ENCODE peak calls at places on chromosome 14, in eight cellular contexts. A is CD8-positive, alpha-beta T cell; U is colonic mucosa; T is endothelial cell of umbilical vein; D is brain microvascular endothelial cell; N is upper lobe of right lung; J is pancreas; V is testis. G is an unnamed sample.

GRCh38 chr14:44149597-44149996 is 357.5 kb downstream of the FSCB start:
- DNase-seq in V (peak), J (no peak), T (no peak), D (no peak), A (no peak), N (no peak), U (no peak), G (peak)

GRCh38 chr14:74656964-74657363 is 44.9 kb upstream of the LTBP2 start:
- DNase-seq in V (no peak), J (no peak), D (no peak), A (no peak), N (no peak), T (no peak), U (no peak), G (no peak)

GRCh38 chr14:94876306-94876705 is 106.4 kb upstream of the GSC start:
- DNase-seq in A (no peak), N (no peak), U (no peak), D (no peak), T (no peak), J (no peak), V (no peak), G (no peak)

GRCh38 chr14:65151329-65152010 is 49.2 kb upstream of the MAX start:
- DNase-seq in T (no peak), U (no peak), D (no peak), A (no peak), J (no peak), N (no peak), V (no peak), G (no peak)

GRCh38 chr14:51704465-51705050 is 52.8 kb downstream of the FRMD6 start:
- DNase-seq in A (no peak), U (no peak), V (no peak), T (peak), N (no peak), J (no peak), D (no peak), G (no peak)

GRCh38 chr14:64812412-64812811 is 67.3 kb downstream of the SPTB start:
- DNase-seq in D (no peak), U (peak), J (peak), V (no peak), A (no peak), T (no peak), N (peak), G (no peak)

GRCh38 chr14:99541677-99542470 is 60.7 kb downstream of the CCNK start:
- DNase-seq in N (no peak), A (no peak), J (no peak), D (no peak), V (no peak), T (peak), U (no peak), G (no peak)

GRCh38 chr14:103130965-103131364 is 7.7 kb downstream of the TNFAIP2 start:
- DNase-seq in A (no peak), D (peak), J (no peak), U (no peak), T (no peak), V (peak), N (no peak), G (peak)

GRCh38 chr14:67694791-67695393 is 672 bp downstream of the RDH11 start:
- DNase-seq in T (peak), V (peak), A (peak), J (peak), N (peak), D (peak), U (peak), G (peak)

GRCh38 chr14:35808076-35808657 is 928 bp downstream of the RALGAPA1 start:
- DNase-seq in V (peak), J (no peak), U (peak), D (no peak), A (no peak), T (peak), N (no peak), G (no peak)

GRCh38 chr14:85402546-85403162 is 127.3 kb upstream of the FLRT2 start:
- DNase-seq in T (peak), A (no peak), D (no peak), J (no peak), V (no peak), U (no peak), N (no peak), G (peak)

GRCh38 chr14:99262977-99263448 is 9.0 kb downstream of the BCL11B start:
- DNase-seq in N (no peak), D (no peak), A (no peak), V (no peak), T (no peak), J (no peak), U (no peak), G (no peak)

GRCh38 chr14:31096255-31096654 is 70.1 kb upstream of the STRN3 start:
- DNase-seq in U (no peak), T (no peak), V (no peak), A (no peak), D (peak), N (no peak), J (no peak), G (peak)

GRCh38 chr14:96782436-96782835 is 14.7 kb upstream of the VRK1 start:
- DNase-seq in J (no peak), D (no peak), N (no peak), V (no peak), A (no peak), U (no peak), T (no peak), G (no peak)

GRCh38 chr14:21997300-21997699 is 323.7 kb upstream of the OR4E1 start:
- DNase-seq in J (no peak), T (peak), A (no peak), D (peak), U (no peak), N (no peak), V (no peak), G (no peak)

GRCh38 chr14:43449291-43449690 is 1057.8 kb downstream of the FSCB start:
- DNase-seq in D (no peak), A (no peak), V (no peak), U (no peak), N (no peak), T (no peak), J (no peak), G (peak)

GRCh38 chr14:77208979-77209318 is 27.4 kb downstream of the TMEM63C start:
- DNase-seq in J (no peak), A (no peak), U (no peak), D (no peak), N (no peak), T (no peak), V (no peak), G (no peak)

GRCh38 chr14:32702571-32702970 is 236.1 kb upstream of the NPAS3 start:
- DNase-seq in D (peak), T (peak), U (peak), V (peak), J (no peak), A (no peak), N (no peak), G (peak)

GRCh38 chr14:76056128-76056527 is 70.6 kb downstream of the IFT43 start:
- DNase-seq in V (no peak), D (peak), T (no peak), N (no peak), U (no peak), A (no peak), J (no peak), G (peak)

GRCh38 chr14:102293784-102294183 is 11.2 kb downstream of the MOK start:
- DNase-seq in A (no peak), V (no peak), U (no peak), D (peak), T (no peak), J (no peak), N (no peak), G (peak)

GRCh38 chr14:89418452-89418851 is 1.4 kb upstream of the FOXN3 start:
- DNase-seq in T (no peak), J (no peak), U (no peak), N (no peak), V (no peak), D (no peak), A (no peak), G (no peak)

GRCh38 chr14:23145794-23146422 is 26.9 kb upstream of the CEBPE start:
- DNase-seq in A (no peak), V (no peak), T (no peak), D (no peak), J (no peak), N (no peak), U (no peak), G (no peak)

GRCh38 chr14:23146980-23147379 is 27.9 kb upstream of the CEBPE start:
- DNase-seq in U (no peak), J (no peak), T (no peak), A (no peak), V (no peak), D (no peak), N (no peak), G (no peak)

GRCh38 chr14:23146423-23146910 is 27.4 kb upstream of the CEBPE start:
- DNase-seq in U (no peak), A (no peak), J (peak), T (no peak), N (no peak), V (no peak), D (no peak), G (no peak)

GRCh38 chr14:23148596-23149249 is 29.7 kb upstream of the CEBPE start:
- DNase-seq in N (no peak), U (no peak), A (no peak), V (no peak), T (no peak), J (no peak), D (no peak), G (no peak)

GRCh38 chr14:23147676-23148075 is 28.6 kb upstream of the CEBPE start:
- DNase-seq in V (peak), N (no peak), D (no peak), A (no peak), U (no peak), T (peak), J (no peak), G (peak)
- H3K27ac ChIP-seq in V (no peak), N (no peak), D (no peak), A (no peak), U (no peak), T (no peak), J (no peak), G (no peak)

GRCh38 chr14:61524936-61525292 is 170.4 kb upstream of the HIF1A start:
- DNase-seq in D (no peak), J (no peak), U (no peak), A (no peak), V (no peak), N (no peak), T (no peak), G (no peak)
- H3K27ac ChIP-seq in D (peak), J (peak), U (peak), A (peak), V (peak), N (peak), T (peak), G (no peak)

DNA sequence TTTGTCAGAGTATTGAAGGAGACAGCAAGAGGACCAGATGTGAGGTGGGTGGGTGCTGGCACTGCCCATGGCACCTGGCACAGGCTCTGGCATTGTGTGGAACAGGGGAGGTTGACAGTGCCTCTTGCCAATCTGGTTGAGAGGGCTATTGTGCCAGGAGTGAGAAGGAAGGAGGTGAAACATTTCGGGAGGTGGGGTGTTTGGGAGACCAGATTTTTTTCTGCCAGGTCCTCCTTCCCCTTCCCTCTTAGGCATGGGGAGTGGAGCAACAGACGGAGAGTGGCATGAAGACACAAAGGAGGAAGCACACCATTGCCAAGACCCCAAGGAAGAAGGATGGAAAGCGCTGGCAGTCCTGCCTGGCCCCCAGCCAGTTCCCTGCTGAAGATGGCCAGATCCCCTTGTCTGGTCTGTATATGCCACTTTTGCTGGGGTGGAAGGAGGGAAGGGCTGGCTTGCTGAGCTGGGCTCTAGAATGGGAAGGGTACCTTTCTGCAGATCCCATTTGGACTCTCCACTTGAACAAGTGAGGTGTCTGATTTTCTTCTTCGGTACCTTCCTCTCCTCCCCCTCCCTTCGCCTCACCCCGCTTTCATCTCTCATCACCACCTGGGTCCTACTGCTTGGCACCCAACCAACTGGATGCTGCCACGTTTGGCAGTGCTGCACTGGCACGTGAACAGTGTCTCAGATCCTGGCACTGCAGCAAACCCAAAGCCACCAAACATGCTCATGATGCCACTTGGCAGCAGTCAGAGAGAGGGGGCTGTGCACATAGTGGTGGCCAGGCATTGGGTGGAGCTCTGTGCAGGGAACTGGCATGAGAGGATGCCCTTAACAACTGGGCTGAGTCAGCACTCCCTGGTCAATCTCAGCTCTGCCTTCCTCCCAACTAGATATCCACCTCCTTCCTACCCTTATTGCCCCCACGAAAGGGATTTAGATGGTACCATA is 37.3 kb downstream of the ZFHX2 start:
- DNase-seq in T (no peak), A (no peak), V (no peak), N (no peak), U (no peak), D (no peak), J (no peak), G (no peak)
- H3K27ac ChIP-seq in T (no peak), A (no peak), V (no peak), N (no peak), U (no peak), D (no peak), J (no peak), G (no peak)

DNA sequence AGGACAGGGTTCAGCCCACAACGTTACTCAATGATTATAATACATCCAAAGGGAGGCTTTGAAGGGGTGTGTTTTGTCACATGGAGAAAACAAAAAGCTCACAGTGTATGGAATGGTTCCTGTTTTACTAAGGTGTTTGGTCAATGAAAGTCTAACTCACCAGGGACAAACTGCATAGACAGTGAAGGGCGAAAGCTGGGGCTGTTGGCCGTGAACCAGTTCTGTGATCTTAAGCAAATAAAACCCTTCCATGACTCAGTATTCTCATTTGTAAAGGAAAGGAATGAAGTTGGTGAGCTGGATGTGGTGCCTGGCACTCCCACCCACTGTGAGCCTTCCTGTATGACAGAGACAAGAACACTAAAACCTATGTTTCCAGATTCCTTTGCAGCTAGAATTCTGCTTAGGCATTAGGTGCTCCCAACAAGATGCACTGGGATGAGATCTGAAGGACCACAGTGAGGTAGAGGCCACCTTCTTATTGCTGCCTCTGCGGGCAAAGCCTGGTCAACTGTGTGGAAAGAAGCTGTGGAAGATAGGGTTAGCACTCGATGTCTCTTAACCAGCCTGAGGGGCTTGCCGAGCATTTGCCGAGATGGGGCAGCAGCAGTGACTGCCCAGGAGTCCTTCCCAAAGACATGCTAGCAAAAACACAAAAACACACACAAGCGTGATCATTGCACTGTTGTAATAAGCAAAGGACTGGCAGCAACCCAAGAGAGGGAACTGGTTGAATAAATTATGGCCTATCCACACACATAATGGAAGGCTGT is 48.5 kb downstream of the VCPKMT start:
- DNase-seq in T (peak), U (peak), V (no peak), J (no peak), A (no peak), D (peak), N (no peak), G (peak)
- H3K27ac ChIP-seq in T (no peak), U (peak), V (no peak), J (no peak), A (no peak), D (peak), N (no peak), G (no peak)